ENCODE peak calls at places on chromosome 19, in four cellular contexts. S, W, K and X are unnamed samples. For H3K27me3, the result is how much of the 10 kb centered on the place peaks cover.

GRCh38 chr19:18895828-18896341 is at the start of gene CERS1:
- DNase-seq in S (no peak), W (no peak), K (peak), X (no peak)

GRCh38 chr19:8215783-8216182 is 6.6 kb downstream of the CERS4 start:
- DNase-seq in S (no peak), K (no peak), W (no peak), X (no peak)

GRCh38 chr19:4913996-4914735 is 4.9 kb downstream of the UHRF1 start:
- DNase-seq in K (no peak), W (no peak), S (no peak), X (no peak)

GRCh38 chr19:289651-290538 is 1.3 kb downstream of the PLPP2 start:
- DNase-seq in S (peak), K (no peak), W (peak), X (no peak)

GRCh38 chr19:37980419-37980975 is 73.5 kb downstream of the SIPA1L3 start:
- DNase-seq in K (no peak), W (no peak), S (no peak), X (no peak)

GRCh38 chr19:1746401-1747284 is 6.7 kb upstream of the ONECUT3 start:
- DNase-seq in W (no peak), S (no peak), K (no peak), X (no peak)

GRCh38 chr19:48543121-48543710 is 8.8 kb upstream of the SULT2B1 start:
- DNase-seq in S (peak), K (peak), W (peak), X (no peak)

GRCh38 chr19:33134571-33135041 is 2.7 kb downstream of the WDR88 start:
- DNase-seq in S (no peak), K (no peak), W (no peak), X (no peak)

GRCh38 chr19:5352229-5352763 is 11.7 kb upstream of the PTPRS start:
- DNase-seq in K (no peak), S (no peak), W (no peak), X (no peak)

GRCh38 chr19:28065026-28065425 is 1147.9 kb downstream of the UQCRFS1 start:
- DNase-seq in K (no peak), S (no peak), W (no peak), X (no peak)

GRCh38 chr19:10279737-10280442 is 6.9 kb upstream of the ICAM4 start:
- DNase-seq in W (no peak), K (no peak), S (no peak), X (no peak)

GRCh38 chr19:37243206-37243632 is 25.2 kb downstream of the ZNF383 start:
- DNase-seq in S (no peak), W (no peak), K (no peak), X (no peak)

GRCh38 chr19:17841810-17842662 is 5.7 kb downstream of the JAK3 start:
- DNase-seq in S (peak), K (peak), W (peak), X (no peak)

GRCh38 chr19:38892841-38893240 is 6.6 kb downstream of the SIRT2 start:
- DNase-seq in W (no peak), S (no peak), K (no peak), X (no peak)

GRCh38 chr19:48896191-48896720 is 2.3 kb downstream of the TULP2 start:
- DNase-seq in W (no peak), K (peak), S (no peak), X (no peak)

GRCh38 chr19:423691-424466 is 14.9 kb upstream of the C2CD4C start:
- DNase-seq in W (no peak), S (no peak), K (no peak), X (no peak)

GRCh38 chr19:1264801-1265610 is 4.1 kb upstream of the CIRBP start:
- DNase-seq in S (peak), K (no peak), W (peak), X (no peak)

GRCh38 chr19:49875801-49876421 is 1.2 kb downstream of the AKT1S1 start:
- DNase-seq in S (no peak), W (peak), K (peak), X (no peak)

GRCh38 chr19:35134601-35135091 is at the start of gene LGI4:
- DNase-seq in W (no peak), S (no peak), K (no peak), X (no peak)

GRCh38 chr19:28213476-28214082 is 999.4 kb downstream of the UQCRFS1 start:
- DNase-seq in K (no peak), S (no peak), W (no peak), X (no peak)

GRCh38 chr19:35266904-35267817 is 1.6 kb upstream of the USF2 start:
- DNase-seq in W (peak), S (peak), K (peak), X (no peak)

GRCh38 chr19:343941-344624 is 513 bp downstream of the MIER2 start:
- DNase-seq in S (no peak), K (peak), W (peak), X (no peak)

GRCh38 chr19:31350693-31351211 is 1.5 kb upstream of the TSHZ3 start:
- DNase-seq in W (no peak), K (peak), S (peak), X (no peak)

GRCh38 chr19:51119089-51119488 is 5.6 kb upstream of the SIGLEC9 start:
- DNase-seq in S (no peak), W (no peak), K (no peak), X (no peak)
- H3K27me3 ChIP-seq in S (under half), W (under half), K (under half), X (under half)

DNA sequence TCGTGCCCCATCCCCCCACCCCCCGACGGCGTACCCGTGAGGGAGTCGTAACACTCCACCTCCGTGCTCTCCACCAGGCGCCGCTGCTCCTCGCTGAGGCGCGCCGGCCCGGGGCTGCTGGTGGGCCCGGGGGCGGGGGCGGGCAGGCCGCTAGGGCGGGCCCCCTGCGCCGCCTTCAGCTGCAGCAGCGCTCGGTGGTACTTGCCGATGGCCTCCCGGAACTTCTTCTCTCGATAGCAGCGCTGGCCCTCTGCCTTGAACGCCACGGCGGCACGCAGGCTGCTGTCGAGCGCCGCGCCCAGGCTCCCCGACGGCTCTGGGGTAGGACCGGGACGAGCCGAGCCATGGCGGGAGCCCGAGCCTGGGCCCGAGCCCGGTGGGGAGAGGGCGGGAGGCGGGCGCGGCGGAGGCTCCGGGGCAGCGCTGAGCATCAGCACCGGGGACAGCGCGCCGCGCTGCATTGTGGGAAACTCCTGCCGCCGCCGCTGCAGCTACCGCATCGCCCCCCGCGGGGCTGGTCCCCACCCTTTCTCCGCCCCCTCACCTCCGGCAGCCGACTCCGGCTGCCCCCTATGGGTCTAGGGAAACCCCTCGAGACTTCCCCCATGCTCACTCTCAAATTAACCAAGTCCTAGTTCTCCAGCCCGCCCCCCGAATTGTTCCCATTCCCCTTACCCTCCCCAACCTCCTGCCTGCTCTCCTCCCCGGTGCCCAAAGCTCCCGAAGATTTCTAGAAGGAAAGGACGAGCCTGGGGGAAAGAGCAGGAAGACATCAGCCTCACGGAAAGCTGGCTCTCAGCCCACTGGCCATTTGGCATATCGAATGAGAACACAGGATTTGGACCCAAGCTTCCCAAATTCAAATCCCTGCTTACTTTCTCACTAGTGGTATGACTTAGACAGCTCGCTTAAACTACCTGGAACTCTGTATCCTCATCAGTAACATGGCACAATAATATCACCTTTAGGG is at the start of gene TTC9B:
- DNase-seq in K (peak), W (no peak), S (no peak), X (no peak)
- H3K27me3 ChIP-seq in K (under half), W (under half), S (under half), X (under half)

GRCh38 chr19:46482645-46483044 is 11.3 kb upstream of the PNMA8A start:
- DNase-seq in K (no peak), W (no peak), S (no peak), X (no peak)
- H3K27me3 ChIP-seq in K (under half), W (under half), S (under half), X (under half)

GRCh38 chr19:41746593-41747227 is 8.6 kb upstream of the CEACAM6 start:
- DNase-seq in K (no peak), S (peak), W (peak), X (no peak)
- H3K27me3 ChIP-seq in K (under half), S (under half), W (under half), X (under half)

DNA sequence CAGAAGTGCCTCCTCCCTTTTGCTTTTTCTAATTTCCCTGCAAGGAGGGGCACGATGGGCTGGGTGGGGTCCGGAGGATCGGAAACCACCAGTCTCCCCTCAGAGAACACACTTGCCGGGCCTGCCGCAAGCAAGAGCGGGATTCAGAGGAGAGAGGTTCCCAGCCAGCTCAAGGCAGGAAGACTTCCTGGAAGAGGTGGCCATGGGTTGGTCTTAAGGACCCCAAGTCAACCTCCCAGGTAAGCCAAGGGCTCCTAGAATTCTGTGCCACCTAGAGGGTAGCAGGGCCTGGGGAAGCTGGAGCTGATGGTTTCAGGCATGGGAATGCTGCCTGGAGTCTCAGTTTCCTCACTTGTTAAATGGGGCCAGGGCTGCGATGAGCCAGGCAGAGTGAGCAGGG is 30.4 kb upstream of the ADGRE5 start:
- DNase-seq in S (no peak), K (no peak), W (no peak), X (no peak)
- H3K27me3 ChIP-seq in S (under half), K (under half), W (under half), X (under half)

DNA sequence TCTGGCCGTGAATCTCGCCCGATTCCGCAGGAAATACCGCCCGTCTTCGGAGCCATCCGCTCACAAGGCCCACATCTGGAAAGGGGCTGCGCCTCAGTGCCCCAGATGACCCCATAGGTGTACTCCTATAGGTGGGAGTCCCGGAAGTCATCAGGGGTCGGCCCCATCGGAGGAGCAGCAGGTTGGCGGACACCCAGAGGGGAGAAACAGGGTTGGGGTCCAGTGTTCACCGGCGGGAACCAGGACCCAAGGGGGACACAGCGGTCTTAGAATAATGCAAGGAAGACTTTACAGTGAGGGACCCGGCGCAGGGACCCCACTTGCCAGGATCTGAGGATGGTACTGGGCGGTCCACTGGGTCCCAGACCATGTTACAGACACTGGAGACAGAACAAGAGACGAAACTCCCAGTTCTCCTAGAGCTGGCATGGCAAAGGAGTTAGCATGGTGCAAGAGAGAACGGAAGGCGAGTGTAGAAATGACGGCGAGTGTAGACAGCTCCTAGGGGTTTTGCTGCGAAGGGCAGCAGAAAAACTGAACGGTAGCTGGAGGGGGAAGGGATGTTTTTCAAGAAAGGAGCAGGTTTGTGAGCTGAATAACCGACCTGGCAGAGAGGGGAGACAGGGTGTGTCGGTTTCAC is 4.2 kb upstream of the RGL3 start:
- DNase-seq in S (no peak), K (no peak), W (no peak), X (no peak)
- H3K27me3 ChIP-seq in S (under half), K (under half), W (under half), X (under half)